ENCODE peak calls at places on chromosomes 5 and 9, in eight cellular contexts. One of them, this sample, is unnamed.

GRCh38 chr5:172370648-172371248 is 83.6 kb downstream of the SH3PXD2B start:
- DNase-seq in HCT116: peak
- DNase-seq in mucosa of descending colon: peak
- DNase-seq in OCI-LY7: peak
- DNase-seq in ascending aorta: no peak
- DNase-seq in HepG2: peak
- DNase-seq in hepatocyte: peak
- DNase-seq in cardiac muscle cell: peak
- DNase-seq in this sample: no peak

GRCh38 chr5:8349855-8350254 is 480.9 kb downstream of the MTRR start:
- DNase-seq in HCT116: no peak
- DNase-seq in mucosa of descending colon: no peak
- DNase-seq in OCI-LY7: no peak
- DNase-seq in ascending aorta: no peak
- DNase-seq in HepG2: no peak
- DNase-seq in hepatocyte: no peak
- DNase-seq in cardiac muscle cell: no peak
- DNase-seq in this sample: no peak

GRCh38 chr5:151033217-151033934 is 13.0 kb downstream of the GPX3 start:
- DNase-seq in HCT116: no peak
- DNase-seq in mucosa of descending colon: no peak
- DNase-seq in OCI-LY7: no peak
- DNase-seq in ascending aorta: no peak
- DNase-seq in HepG2: no peak
- DNase-seq in hepatocyte: no peak
- DNase-seq in cardiac muscle cell: no peak
- DNase-seq in this sample: no peak

GRCh38 chr5:136781464-136781863 is 416.1 kb upstream of the TRPC7 start:
- DNase-seq in HCT116: no peak
- DNase-seq in mucosa of descending colon: no peak
- DNase-seq in OCI-LY7: no peak
- DNase-seq in ascending aorta: no peak
- DNase-seq in HepG2: no peak
- DNase-seq in hepatocyte: no peak
- DNase-seq in cardiac muscle cell: peak
- DNase-seq in this sample: no peak

GRCh38 chr5:160054047-160054446 is 45.1 kb downstream of the TTC1 start:
- DNase-seq in HCT116: no peak
- DNase-seq in mucosa of descending colon: no peak
- DNase-seq in OCI-LY7: no peak
- DNase-seq in ascending aorta: no peak
- DNase-seq in HepG2: no peak
- DNase-seq in hepatocyte: no peak
- DNase-seq in cardiac muscle cell: no peak
- DNase-seq in this sample: no peak

GRCh38 chr9:70438341-70438924 is 24.0 kb upstream of the KLF9 start:
- DNase-seq in HCT116: peak
- DNase-seq in mucosa of descending colon: peak
- DNase-seq in OCI-LY7: no peak
- DNase-seq in ascending aorta: no peak
- DNase-seq in HepG2: peak
- DNase-seq in hepatocyte: peak
- DNase-seq in cardiac muscle cell: peak
- DNase-seq in this sample: peak

GRCh38 chr9:112864413-112864812 is 26.3 kb downstream of the SLC46A2 start:
- DNase-seq in HCT116: no peak
- DNase-seq in mucosa of descending colon: no peak
- DNase-seq in OCI-LY7: no peak
- DNase-seq in ascending aorta: no peak
- DNase-seq in HepG2: no peak
- DNase-seq in hepatocyte: no peak
- DNase-seq in cardiac muscle cell: no peak
- DNase-seq in this sample: no peak

GRCh38 chr9:121573717-121574485 is 74.3 kb upstream of the GGTA1 start:
- DNase-seq in HCT116: no peak
- DNase-seq in mucosa of descending colon: no peak
- DNase-seq in OCI-LY7: no peak
- DNase-seq in ascending aorta: no peak
- DNase-seq in HepG2: no peak
- DNase-seq in hepatocyte: no peak
- DNase-seq in cardiac muscle cell: no peak
- DNase-seq in this sample: no peak

GRCh38 chr5:77994943-77995342 is 218.8 kb upstream of the TBCA start:
- DNase-seq in HCT116: no peak
- DNase-seq in mucosa of descending colon: no peak
- DNase-seq in OCI-LY7: no peak
- DNase-seq in ascending aorta: no peak
- DNase-seq in HepG2: no peak
- DNase-seq in hepatocyte: no peak
- DNase-seq in cardiac muscle cell: no peak
- DNase-seq in this sample: no peak

GRCh38 chr5:114249838-114250237 is 112.0 kb upstream of the KCNN2 start:
- DNase-seq in HCT116: no peak
- DNase-seq in mucosa of descending colon: no peak
- DNase-seq in OCI-LY7: no peak
- DNase-seq in ascending aorta: no peak
- DNase-seq in HepG2: no peak
- DNase-seq in hepatocyte: no peak
- DNase-seq in cardiac muscle cell: no peak
- DNase-seq in this sample: no peak

GRCh38 chr5:150523472-150524350 is 15.8 kb downstream of the NDST1 start:
- DNase-seq in HCT116: peak
- DNase-seq in mucosa of descending colon: peak
- DNase-seq in OCI-LY7: peak
- DNase-seq in ascending aorta: no peak
- DNase-seq in HepG2: peak
- DNase-seq in hepatocyte: peak
- DNase-seq in cardiac muscle cell: peak
- DNase-seq in this sample: peak

GRCh38 chr5:1915316-1915715 is 32.6 kb upstream of the IRX4 start:
- DNase-seq in HCT116: no peak
- DNase-seq in mucosa of descending colon: no peak
- DNase-seq in OCI-LY7: no peak
- DNase-seq in ascending aorta: no peak
- DNase-seq in HepG2: no peak
- DNase-seq in hepatocyte: no peak
- DNase-seq in cardiac muscle cell: no peak
- DNase-seq in this sample: no peak

GRCh38 chr5:59051938-59052337 is 469.1 kb downstream of the RAB3C start:
- DNase-seq in HCT116: no peak
- DNase-seq in mucosa of descending colon: no peak
- DNase-seq in OCI-LY7: no peak
- DNase-seq in ascending aorta: no peak
- DNase-seq in HepG2: no peak
- DNase-seq in hepatocyte: no peak
- DNase-seq in cardiac muscle cell: no peak
- DNase-seq in this sample: no peak

GRCh38 chr5:115636008-115636407 is 10.2 kb upstream of the TMED7 start:
- DNase-seq in HCT116: no peak
- DNase-seq in mucosa of descending colon: no peak
- DNase-seq in OCI-LY7: no peak
- DNase-seq in ascending aorta: no peak
- DNase-seq in HepG2: no peak
- DNase-seq in hepatocyte: no peak
- DNase-seq in cardiac muscle cell: no peak
- DNase-seq in this sample: no peak

GRCh38 chr5:79555418-79555817 is 41.5 kb upstream of the HOMER1 start:
- DNase-seq in HCT116: no peak
- DNase-seq in mucosa of descending colon: no peak
- DNase-seq in OCI-LY7: no peak
- DNase-seq in ascending aorta: no peak
- DNase-seq in HepG2: no peak
- DNase-seq in hepatocyte: no peak
- DNase-seq in cardiac muscle cell: no peak
- DNase-seq in this sample: no peak

GRCh38 chr9:70020217-70020616 is 23.4 kb upstream of the MAMDC2 start:
- DNase-seq in HCT116: no peak
- DNase-seq in mucosa of descending colon: no peak
- DNase-seq in OCI-LY7: no peak
- DNase-seq in ascending aorta: no peak
- DNase-seq in HepG2: no peak
- DNase-seq in hepatocyte: peak
- DNase-seq in cardiac muscle cell: no peak
- DNase-seq in this sample: no peak

GRCh38 chr5:1409386-1410110 is 35.7 kb downstream of the SLC6A3 start:
- DNase-seq in HCT116: no peak
- DNase-seq in mucosa of descending colon: peak
- DNase-seq in OCI-LY7: peak
- DNase-seq in ascending aorta: no peak
- DNase-seq in HepG2: no peak
- DNase-seq in hepatocyte: peak
- DNase-seq in cardiac muscle cell: peak
- DNase-seq in this sample: peak

GRCh38 chr5:10432059-10433008 is 9.3 kb upstream of the ROPN1L start:
- DNase-seq in HCT116: no peak
- DNase-seq in mucosa of descending colon: no peak
- DNase-seq in OCI-LY7: no peak
- DNase-seq in ascending aorta: no peak
- DNase-seq in HepG2: no peak
- DNase-seq in hepatocyte: no peak
- DNase-seq in cardiac muscle cell: no peak
- DNase-seq in this sample: no peak

GRCh38 chr9:132147331-132147730 is 14.5 kb upstream of the NTNG2 start:
- DNase-seq in HCT116: no peak
- DNase-seq in mucosa of descending colon: no peak
- DNase-seq in OCI-LY7: no peak
- DNase-seq in ascending aorta: no peak
- DNase-seq in HepG2: no peak
- DNase-seq in hepatocyte: no peak
- DNase-seq in cardiac muscle cell: no peak
- DNase-seq in this sample: no peak

GRCh38 chr9:98869866-98870265 is 62.4 kb downstream of the GALNT12 start:
- DNase-seq in HCT116: no peak
- DNase-seq in mucosa of descending colon: no peak
- DNase-seq in OCI-LY7: no peak
- DNase-seq in ascending aorta: no peak
- DNase-seq in HepG2: no peak
- DNase-seq in hepatocyte: no peak
- DNase-seq in cardiac muscle cell: no peak
- DNase-seq in this sample: peak

GRCh38 chr9:114757395-114757794 is 48.4 kb downstream of the TNFSF15 start:
- DNase-seq in HCT116: no peak
- DNase-seq in mucosa of descending colon: no peak
- DNase-seq in OCI-LY7: no peak
- DNase-seq in ascending aorta: no peak
- DNase-seq in HepG2: no peak
- DNase-seq in hepatocyte: no peak
- DNase-seq in cardiac muscle cell: no peak
- DNase-seq in this sample: no peak

GRCh38 chr9:70590264-70590646 is 175.8 kb upstream of the KLF9 start:
- DNase-seq in HCT116: no peak
- DNase-seq in mucosa of descending colon: no peak
- DNase-seq in OCI-LY7: no peak
- DNase-seq in ascending aorta: no peak
- DNase-seq in HepG2: no peak
- DNase-seq in hepatocyte: no peak
- DNase-seq in cardiac muscle cell: no peak
- DNase-seq in this sample: no peak

GRCh38 chr5:103151156-103151555 is 31.1 kb downstream of the PPIP5K2 start:
- DNase-seq in HCT116: no peak
- DNase-seq in mucosa of descending colon: no peak
- DNase-seq in OCI-LY7: no peak
- DNase-seq in ascending aorta: no peak
- DNase-seq in HepG2: no peak
- DNase-seq in hepatocyte: no peak
- DNase-seq in cardiac muscle cell: no peak
- DNase-seq in this sample: no peak

DNA sequence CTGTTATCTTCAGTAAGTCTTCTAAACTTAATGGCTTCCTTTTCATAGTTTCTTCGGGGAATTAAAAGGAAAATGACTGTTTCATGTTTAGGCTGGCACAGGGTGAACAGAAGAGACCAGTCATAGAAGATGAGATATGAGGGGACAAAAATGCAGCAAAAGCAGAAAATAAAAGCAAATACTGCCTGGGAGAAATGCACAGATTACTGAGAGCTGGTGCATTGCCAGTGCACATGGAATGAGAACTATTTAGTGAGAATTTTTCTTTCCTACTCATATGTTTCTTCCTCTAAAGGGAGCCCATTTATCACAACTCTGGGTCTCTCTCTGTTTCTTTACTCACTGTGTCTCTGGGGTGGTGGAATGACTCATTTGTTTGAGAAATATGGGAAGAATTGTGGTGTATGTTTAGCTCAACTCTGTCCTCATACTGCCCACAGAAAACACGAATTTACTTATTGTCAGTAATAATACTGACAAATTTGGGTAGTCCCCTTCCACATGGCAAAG is 25.9 kb upstream of the ANKRD55 start:
- DNase-seq in HCT116: no peak
- DNase-seq in mucosa of descending colon: no peak
- DNase-seq in OCI-LY7: no peak
- DNase-seq in ascending aorta: no peak
- DNase-seq in HepG2: peak
- DNase-seq in hepatocyte: peak
- DNase-seq in cardiac muscle cell: peak
- DNase-seq in this sample: peak
- H3K4me3 ChIP-seq in HCT116: no peak
- H3K4me3 ChIP-seq in mucosa of descending colon: no peak
- H3K4me3 ChIP-seq in OCI-LY7: no peak
- H3K4me3 ChIP-seq in ascending aorta: peak
- H3K4me3 ChIP-seq in HepG2: no peak
- H3K4me3 ChIP-seq in hepatocyte: no peak
- H3K4me3 ChIP-seq in cardiac muscle cell: no peak
- H3K4me3 ChIP-seq in this sample: no peak

GRCh38 chr5:174418809-174419522 is 305.4 kb upstream of the MSX2 start:
- DNase-seq in HCT116: peak
- DNase-seq in mucosa of descending colon: no peak
- DNase-seq in OCI-LY7: no peak
- DNase-seq in ascending aorta: no peak
- DNase-seq in HepG2: peak
- DNase-seq in hepatocyte: peak
- DNase-seq in cardiac muscle cell: peak
- DNase-seq in this sample: peak
- H3K4me3 ChIP-seq in HCT116: peak
- H3K4me3 ChIP-seq in mucosa of descending colon: no peak
- H3K4me3 ChIP-seq in OCI-LY7: no peak
- H3K4me3 ChIP-seq in ascending aorta: peak
- H3K4me3 ChIP-seq in HepG2: no peak
- H3K4me3 ChIP-seq in hepatocyte: peak
- H3K4me3 ChIP-seq in cardiac muscle cell: peak
- H3K4me3 ChIP-seq in this sample: peak

GRCh38 chr9:14343948-14344547 is 30.1 kb upstream of the NFIB start:
- DNase-seq in HCT116: no peak
- DNase-seq in mucosa of descending colon: no peak
- DNase-seq in OCI-LY7: no peak
- DNase-seq in ascending aorta: no peak
- DNase-seq in HepG2: no peak
- DNase-seq in hepatocyte: no peak
- DNase-seq in cardiac muscle cell: no peak
- DNase-seq in this sample: peak
- H3K4me3 ChIP-seq in HCT116: no peak
- H3K4me3 ChIP-seq in mucosa of descending colon: no peak
- H3K4me3 ChIP-seq in OCI-LY7: no peak
- H3K4me3 ChIP-seq in ascending aorta: peak
- H3K4me3 ChIP-seq in HepG2: no peak
- H3K4me3 ChIP-seq in hepatocyte: no peak
- H3K4me3 ChIP-seq in cardiac muscle cell: no peak
- H3K4me3 ChIP-seq in this sample: no peak

DNA sequence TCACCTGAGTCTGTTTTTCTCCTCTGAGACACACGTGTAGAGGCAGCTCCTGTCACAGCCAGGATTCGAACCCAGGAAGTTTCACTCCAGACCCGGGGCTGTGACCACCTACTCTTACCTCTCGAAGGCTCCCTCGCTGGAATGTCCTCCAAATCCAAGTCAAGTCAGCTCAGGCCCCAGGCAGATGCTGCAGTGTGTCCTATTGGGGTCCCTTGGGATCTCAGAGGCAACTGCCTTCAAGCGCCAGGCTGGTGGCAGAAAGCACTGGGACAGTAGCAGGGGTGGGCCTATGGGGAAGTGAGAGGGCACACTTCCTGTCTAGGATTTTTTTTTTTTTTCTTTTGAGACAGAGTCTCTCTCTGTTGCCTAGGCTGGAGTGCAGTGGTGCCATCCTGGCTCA is 762 bp upstream of the ST6GALNAC4 start:
- DNase-seq in HCT116: no peak
- DNase-seq in mucosa of descending colon: no peak
- DNase-seq in OCI-LY7: peak
- DNase-seq in ascending aorta: no peak
- DNase-seq in HepG2: no peak
- DNase-seq in hepatocyte: no peak
- DNase-seq in cardiac muscle cell: no peak
- DNase-seq in this sample: no peak
- H3K4me3 ChIP-seq in HCT116: no peak
- H3K4me3 ChIP-seq in mucosa of descending colon: no peak
- H3K4me3 ChIP-seq in OCI-LY7: peak
- H3K4me3 ChIP-seq in ascending aorta: peak
- H3K4me3 ChIP-seq in HepG2: peak
- H3K4me3 ChIP-seq in hepatocyte: no peak
- H3K4me3 ChIP-seq in cardiac muscle cell: no peak
- H3K4me3 ChIP-seq in this sample: no peak